ENCODE peak calls at places on chromosomes 7 and 10, in six cellular contexts. C, H, Q, W, E and K are unnamed samples.

GRCh38 chr10:14812271-14812670 is 25.6 kb downstream of the CDNF start:
- DNase-seq in C (no peak), H (no peak), Q (no peak), W (no peak), E (no peak), K (no peak)

GRCh38 chr7:122212754-122213153 is 68.7 kb upstream of the AASS start:
- DNase-seq in H (no peak), W (no peak), C (peak; percentile 7), Q (no peak), E (no peak), K (no peak)

GRCh38 chr10:119118231-119118630 is 14.3 kb downstream of the DENND10 start:
- DNase-seq in W (no peak), Q (no peak), E (no peak), H (no peak), C (no peak), K (no peak)

GRCh38 chr7:104096683-104097082 is 107.2 kb upstream of the RELN start:
- DNase-seq in W (no peak), H (no peak), Q (peak; percentile 8), C (peak; percentile 19), E (no peak), K (no peak)

GRCh38 chr10:126012485-126012884 is 116.1 kb downstream of the FANK1 start:
- DNase-seq in W (no peak), E (no peak), H (no peak), Q (no peak), C (no peak), K (no peak)

GRCh38 chr7:16178069-16178468 is 243.3 kb downstream of the CRPPA start:
- DNase-seq in E (no peak), C (no peak), W (no peak), Q (no peak), H (no peak), K (no peak)

GRCh38 chr10:123515661-123516060 is 150.5 kb upstream of the GPR26 start:
- DNase-seq in H (no peak), E (no peak), Q (no peak), W (no peak), C (no peak), K (no peak)

GRCh38 chr10:124029559-124029958 is 63.8 kb downstream of the CHST15 start:
- DNase-seq in Q (no peak), C (no peak), W (no peak), H (no peak), E (no peak), K (no peak)

GRCh38 chr7:123571684-123572083 is 14.1 kb upstream of the NDUFA5 start:
- DNase-seq in E (no peak), Q (no peak), H (no peak), W (no peak), C (no peak), K (no peak)

GRCh38 chr10:130105724-130106123 is 4.9 kb downstream of the C10orf143 start:
- DNase-seq in E (no peak), W (no peak), C (no peak), Q (peak; percentile 33), H (no peak), K (no peak)

GRCh38 chr10:89032141-89032814 is 41.7 kb downstream of the FAS start:
- DNase-seq in E (no peak), W (no peak), C (peak; percentile 53), Q (no peak), H (peak; percentile 31), K (peak; percentile 28)

GRCh38 chr7:88254721-88255120 is 34.9 kb upstream of the SRI start:
- DNase-seq in H (no peak), Q (no peak), W (no peak), C (peak; percentile 0), E (no peak), K (no peak)

GRCh38 chr10:74542077-74542476 is 284.3 kb upstream of the KAT6B start:
- DNase-seq in Q (no peak), C (peak; percentile 81), H (no peak), E (no peak), W (no peak), K (no peak)

GRCh38 chr7:106190589-106191330 is 78.6 kb upstream of the SYPL1 start:
- DNase-seq in H (no peak), Q (no peak), E (no peak), C (no peak), W (no peak), K (no peak)

GRCh38 chr10:115566867-115567266 is 473.7 kb downstream of the ATRNL1 start:
- DNase-seq in H (no peak), C (no peak), Q (no peak), E (no peak), W (no peak), K (no peak)

GRCh38 chr7:107934991-107935770 is 44.2 kb downstream of the DLD start:
- DNase-seq in E (no peak), Q (no peak), H (no peak), W (no peak), C (peak; percentile 62), K (no peak)

GRCh38 chr10:132387723-132388210 is 9.2 kb upstream of the PWWP2B start:
- DNase-seq in Q (peak; percentile 77), W (peak; percentile 75), C (no peak), H (peak; percentile 72), E (peak; percentile 78), K (no peak)

GRCh38 chr7:120981888-120982615 is 6.5 kb upstream of the CPED1 start:
- DNase-seq in C (peak; percentile 87), Q (no peak), W (no peak), H (no peak), E (no peak), K (no peak)

GRCh38 chr7:114048386-114049235 is 129.8 kb upstream of the PPP1R3A start:
- DNase-seq in W (no peak), C (no peak), Q (no peak), E (no peak), H (no peak), K (no peak)

GRCh38 chr7:29798422-29798821 is 7.9 kb upstream of the WIPF3 start:
- DNase-seq in W (no peak), H (no peak), C (no peak), E (no peak), Q (no peak), K (no peak)

GRCh38 chr10:3805791-3806381 is 20.9 kb upstream of the KLF6 start:
- DNase-seq in C (peak; percentile 75), Q (no peak), H (peak; percentile 31), W (no peak), E (peak; percentile 63), K (no peak)